ENCODE peak calls at places on chromosomes 12 and 14, in six cellular contexts. V is heart left ventricle; Y is lung; E is CD4-positive, CD25-positive, alpha-beta regulatory T cell; W is endodermal cell; H is BE2C. P is an unnamed sample.

GRCh38 chr12:97716356-97716755 is 253.8 kb downstream of the RMST start:
- DNase-seq in V (no peak), Y (no peak), E (no peak), W (peak; percentile 72), H (no peak), P (no peak)

GRCh38 chr12:110932048-110932447 is 11.7 kb upstream of the MYL2 start:
- DNase-seq in V (no peak), Y (no peak), E (no peak), W (peak; percentile 84), H (no peak), P (no peak)

GRCh38 chr14:36580856-36581831 is 1.3 kb downstream of the NKX2-8 start:
- DNase-seq in V (no peak), Y (no peak), E (peak; percentile 21), W (peak; percentile 87), H (no peak), P (no peak)

GRCh38 chr14:38286481-38286880 is 30.6 kb upstream of the CLEC14A start:
- DNase-seq in V (no peak), Y (no peak), E (no peak), W (no peak), H (no peak), P (no peak)

GRCh38 chr12:101939856-101940265 is 62.5 kb downstream of the DRAM1 start:
- DNase-seq in V (peak; percentile 37), Y (peak; percentile 60), E (peak; percentile 82), W (peak; percentile 86), H (peak; percentile 58), P (no peak)

GRCh38 chr12:2052861-2053674 is at the start of gene CACNA1C:
- DNase-seq in V (peak; percentile 79), Y (no peak), E (peak; percentile 59), W (peak; percentile 91), H (peak; percentile 64), P (peak; percentile 33)

GRCh38 chr14:73125169-73125588 is 11.1 kb upstream of the PSEN1 start:
- DNase-seq in V (no peak), Y (no peak), E (no peak), W (peak; percentile 69), H (no peak), P (no peak)

GRCh38 chr12:125633686-125634085 is 568.5 kb downstream of the AACS start:
- DNase-seq in V (no peak), Y (no peak), E (no peak), W (peak; percentile 68), H (no peak), P (no peak)

GRCh38 chr14:43449291-43449690 is 1057.8 kb downstream of the FSCB start:
- DNase-seq in V (no peak), Y (no peak), E (no peak), W (no peak), H (no peak), P (no peak)

GRCh38 chr14:93936926-93937325 is 9.8 kb downstream of the FAM181A start:
- DNase-seq in V (peak; percentile 6), Y (no peak), E (no peak), W (no peak), H (no peak), P (no peak)

GRCh38 chr12:52258335-52258901 is 16.0 kb upstream of the KRT86 start:
- DNase-seq in V (no peak), Y (no peak), E (no peak), W (peak; percentile 90), H (peak; percentile 56), P (no peak)
- H3K4me3 ChIP-seq in V (no peak overlapping the region), Y (no peak overlapping the region), E (no peak overlapping the region), W (no peak overlapping the region), H (peak overlapping the region; percentile 31), P (no peak overlapping the region)

GRCh38 chr14:91114079-91115065 is 499 bp downstream of the DGLUCY start:
- DNase-seq in V (peak; percentile 40), Y (peak; percentile 71), E (peak; percentile 95), W (peak; percentile 92), H (no peak), P (peak; percentile 64)
- H3K4me1 ChIP-seq in V (peaks cover 49% of the 10 kb centered on the region), Y (peaks cover 17% of the 10 kb centered on the region), E (peaks cover 79% of the 10 kb centered on the region), W (peaks cover 14% of the 10 kb centered on the region), H (peaks cover 14% of the 10 kb centered on the region), P (peaks cover 54% of the 10 kb centered on the region)

GRCh38 chr14:24234095-24235020 is 1.6 kb downstream of the GMPR2 start:
- DNase-seq in V (no peak), Y (no peak), E (no peak), W (peak; percentile 15), H (no peak), P (no peak)
- H3K4me3 ChIP-seq in V (no peak overlapping the region), Y (no peak overlapping the region), E (peak overlapping the region; percentile 94), W (peak overlapping the region; percentile 25), H (no peak overlapping the region), P (no peak overlapping the region)

GRCh38 chr12:106130474-106131113 is 8.2 kb downstream of the NUAK1 start:
- DNase-seq in V (no peak), Y (no peak), E (no peak), W (peak; percentile 64), H (no peak), P (no peak)
- H3K4me1 ChIP-seq in V (peaks cover 97% of the 10 kb centered on the region), Y (peaks cover 47% of the 10 kb centered on the region), E (no peaks in the 10 kb centered on the region), W (peaks cover 51% of the 10 kb centered on the region), H (no peaks in the 10 kb centered on the region), P (no peaks in the 10 kb centered on the region)

DNA sequence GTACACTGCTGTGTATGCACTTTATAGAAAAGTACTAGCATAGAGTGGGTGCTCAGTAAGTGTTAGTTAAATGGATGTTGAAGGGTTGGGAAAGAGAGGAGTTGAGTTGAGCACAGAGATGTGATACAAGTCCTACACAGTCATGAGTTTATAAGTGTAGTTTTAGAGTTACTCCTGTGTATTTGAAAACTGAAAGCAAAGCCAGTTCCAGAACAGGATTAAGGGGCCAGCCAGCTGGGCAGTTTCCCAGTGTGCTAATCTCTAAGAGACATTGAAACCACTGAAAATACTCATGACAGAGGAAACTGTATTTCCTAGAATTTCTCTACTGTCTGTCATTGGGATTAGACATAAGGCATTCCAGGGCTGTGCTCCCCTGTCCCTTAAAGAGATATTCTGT is 101.0 kb downstream of the DERA start:
- DNase-seq in V (peak; percentile 60), Y (no peak), E (no peak), W (no peak), H (no peak), P (no peak)
- H3K4me3 ChIP-seq in V (no peak overlapping the region), Y (no peak overlapping the region), E (no peak overlapping the region), W (no peak overlapping the region), H (no peak overlapping the region), P (no peak overlapping the region)

GRCh38 chr14:61480704-61481285 is 159.4 kb downstream of the PRKCH start:
- DNase-seq in V (no peak), Y (no peak), E (no peak), W (no peak), H (no peak), P (no peak)
- H3K4me1 ChIP-seq in V (peaks cover 49% of the 10 kb centered on the region), Y (peaks cover 25% of the 10 kb centered on the region), E (peaks cover 52% of the 10 kb centered on the region), W (no peaks in the 10 kb centered on the region), H (peaks cover 48% of the 10 kb centered on the region), P (peaks cover 48% of the 10 kb centered on the region)

GRCh38 chr12:49108958-49109404 is 1.7 kb downstream of the LMBR1L start:
- DNase-seq in V (peak; percentile 67), Y (peak; percentile 66), E (no peak), W (no peak), H (no peak), P (no peak)
- H3K4me3 ChIP-seq in V (peak overlapping the region; percentile 100), Y (no peak overlapping the region), E (peak overlapping the region; percentile 84), W (peak overlapping the region; percentile 93), H (peak overlapping the region; percentile 98), P (peak overlapping the region; percentile 76)

GRCh38 chr12:104510145-104510872 is 53.6 kb downstream of the CHST11 start:
- DNase-seq in V (no peak), Y (no peak), E (peak; percentile 89), W (no peak), H (no peak), P (no peak)
- H3K4me1 ChIP-seq in V (peaks cover 54% of the 10 kb centered on the region), Y (peaks cover 6% of the 10 kb centered on the region), E (peaks cover 54% of the 10 kb centered on the region), W (peaks cover 8% of the 10 kb centered on the region), H (peaks cover 6% of the 10 kb centered on the region), P (peaks cover 24% of the 10 kb centered on the region)